ENCODE peak calls at places on chromosome 13, in six cellular contexts. H is WTC11, R is endothelial cell of umbilical vein, V is HepG2, L is H1, D is K562. X is an unnamed sample.

GRCh38 chr13:48400820-48401219 is 12.1 kb downstream of the LPAR6 start:
- DNase-seq in L (no peak), H (no peak), D (no peak), V (no peak), R (peak), X (peak)

GRCh38 chr13:60329221-60329983 is 67.6 kb upstream of the TDRD3 start:
- DNase-seq in V (peak), R (peak), L (peak), H (peak), D (peak), X (no peak)

GRCh38 chr13:32300406-32300805 is 14.8 kb downstream of the ZAR1L start:
- DNase-seq in V (no peak), L (no peak), R (no peak), D (no peak), H (no peak), X (no peak)

GRCh38 chr13:49958321-49958720 is 22.2 kb upstream of the SPRYD7 start:
- DNase-seq in V (no peak), R (no peak), H (no peak), L (no peak), D (no peak), X (no peak)

GRCh38 chr13:112768795-112769411 is 79.1 kb downstream of the ATP11A start:
- DNase-seq in R (no peak), H (no peak), D (no peak), L (no peak), V (no peak), X (no peak)

GRCh38 chr13:73691891-73692290 is 442.3 kb downstream of the KLF12 start:
- DNase-seq in L (no peak), R (no peak), V (no peak), H (no peak), D (no peak), X (no peak)

GRCh38 chr13:110539894-110540293 is 21.6 kb downstream of the RAB20 start:
- DNase-seq in L (no peak), H (no peak), D (no peak), V (no peak), R (no peak), X (no peak)

GRCh38 chr13:113203507-113204377 is 4.7 kb downstream of the PCID2 start:
- DNase-seq in D (no peak), L (no peak), R (no peak), H (no peak), V (no peak), X (no peak)

GRCh38 chr13:36848228-36848982 is 29.4 kb downstream of the RFXAP start:
- DNase-seq in R (peak), D (no peak), V (no peak), H (peak), L (peak), X (peak)

GRCh38 chr13:60604058-60604457 is 207.0 kb downstream of the TDRD3 start:
- DNase-seq in D (no peak), R (no peak), L (no peak), H (no peak), V (no peak), X (no peak)

GRCh38 chr13:44920013-44920412 is 69.3 kb downstream of the NUFIP1 start:
- DNase-seq in L (no peak), R (no peak), V (no peak), H (no peak), D (no peak), X (no peak)

GRCh38 chr13:19864018-19864338 is 529 bp upstream of the ZMYM5 start:
- DNase-seq in H (peak), L (no peak), R (peak), D (peak), V (no peak), X (peak)

GRCh38 chr13:32229443-32229842 is 85.7 kb downstream of the ZAR1L start:
- DNase-seq in R (no peak), H (no peak), L (no peak), D (no peak), V (no peak), X (no peak)

GRCh38 chr13:51523082-51523518 is 61.2 kb upstream of the WDFY2 start:
- DNase-seq in R (no peak), L (no peak), V (peak), D (no peak), H (no peak), X (no peak)

GRCh38 chr13:21663197-21663596 is 7.7 kb upstream of the FGF9 start:
- DNase-seq in V (peak), R (no peak), D (no peak), L (no peak), H (no peak), X (no peak)

GRCh38 chr13:73133536-73133935 is 74.7 kb downstream of the KLF5 start:
- DNase-seq in D (no peak), H (no peak), R (no peak), V (no peak), L (no peak), X (peak)

GRCh38 chr13:52371736-52372247 is 34.2 kb downstream of the THSD1 start:
- DNase-seq in R (peak), L (no peak), D (no peak), H (no peak), V (peak), X (no peak)

GRCh38 chr13:50893211-50893852 is 16.3 kb upstream of the RNASEH2B start:
- DNase-seq in D (no peak), L (no peak), H (no peak), V (no peak), R (no peak), X (no peak)

GRCh38 chr13:112875627-112876026 is 93.4 kb upstream of the MCF2L start:
- DNase-seq in H (no peak), R (no peak), D (no peak), L (no peak), V (no peak), X (no peak)

GRCh38 chr13:51262501-51263211 is 40.5 kb downstream of the FAM124A start:
- DNase-seq in D (no peak), V (peak), H (no peak), R (no peak), L (no peak), X (no peak)

GRCh38 chr13:21541980-21542379 is 62.0 kb downstream of the MICU2 start:
- DNase-seq in H (no peak), L (no peak), D (no peak), V (no peak), R (no peak), X (no peak)

GRCh38 chr13:27636624-27637288 is 15.1 kb downstream of the POLR1D start:
- DNase-seq in L (no peak), R (peak), V (no peak), H (no peak), D (no peak), X (no peak)

GRCh38 chr13:23674795-23675640 is 104.8 kb downstream of the TNFRSF19 start:
- DNase-seq in V (peak), H (no peak), L (no peak), D (no peak), R (no peak), X (peak)

GRCh38 chr13:100789481-100789880 is 114.9 kb upstream of the TMTC4 start:
- DNase-seq in R (peak), D (no peak), L (no peak), H (no peak), V (peak), X (no peak)

GRCh38 chr13:68190826-68191225 is 960.7 kb upstream of the PCDH9 start:
- DNase-seq in D (no peak), L (no peak), V (peak), H (no peak), R (no peak), X (peak)

GRCh38 chr13:23654111-23655110 is 84.2 kb downstream of the TNFRSF19 start:
- DNase-seq in R (no peak), D (no peak), H (no peak), L (no peak), V (peak), X (no peak)

GRCh38 chr13:91381371-91381770 is 17.1 kb upstream of the GPC5 start:
- DNase-seq in H (no peak), V (no peak), R (peak), D (no peak), L (no peak), X (peak)

GRCh38 chr13:63607153-63607552 is 2191.5 kb upstream of the PCDH20 start:
- DNase-seq in H (no peak), R (no peak), V (no peak), L (no peak), D (no peak), X (no peak)

GRCh38 chr13:35782793-35783192 is 306.3 kb upstream of the MAB21L1 start:
- DNase-seq in H (no peak), L (no peak), R (no peak), D (no peak), V (no peak), X (no peak)

GRCh38 chr13:71610876-71611275 is 256.1 kb downstream of the DACH1 start:
- DNase-seq in R (no peak), V (no peak), H (no peak), D (no peak), L (no peak), X (no peak)

GRCh38 chr13:31846984-31847752 is 107.8 kb downstream of the RXFP2 start:
- DNase-seq in H (no peak), L (no peak), V (no peak), R (no peak), D (peak), X (no peak)

GRCh38 chr13:43805681-43806128 is 18.9 kb upstream of the ENOX1 start:
- DNase-seq in L (no peak), R (no peak), D (no peak), V (no peak), H (no peak), X (peak)

GRCh38 chr13:48944221-48944620 is 31.5 kb upstream of the FNDC3A start:
- DNase-seq in L (no peak), V (no peak), H (no peak), D (no peak), R (no peak), X (no peak)

GRCh38 chr13:26821766-26822165 is 61.2 kb upstream of the GPR12 start:
- DNase-seq in R (no peak), L (no peak), V (no peak), D (no peak), H (no peak), X (no peak)

GRCh38 chr13:50685491-50685890 is 158.0 kb downstream of the DLEU7 start:
- DNase-seq in R (peak), V (no peak), H (no peak), D (no peak), L (no peak), X (no peak)

GRCh38 chr13:41196620-41197019 is 2.3 kb upstream of the KBTBD7 start:
- DNase-seq in L (no peak), V (peak), R (no peak), D (no peak), H (no peak), X (no peak)

GRCh38 chr13:43783820-43784219 is 3.0 kb downstream of the ENOX1 start:
- DNase-seq in R (peak), L (no peak), V (no peak), H (no peak), D (no peak), X (peak)

GRCh38 chr13:106683918-106684317 is 116.0 kb upstream of the ARGLU1 start:
- DNase-seq in H (no peak), L (peak), R (no peak), D (no peak), V (no peak), X (no peak)

GRCh38 chr13:106680796-106681482 is 113.0 kb upstream of the ARGLU1 start:
- DNase-seq in V (no peak), R (peak), D (no peak), H (peak), L (no peak), X (no peak)

GRCh38 chr13:106683179-106683578 is 115.2 kb upstream of the ARGLU1 start:
- DNase-seq in D (no peak), R (no peak), H (no peak), V (peak), L (no peak), X (no peak)

GRCh38 chr13:106688940-106689339 is 121.0 kb upstream of the ARGLU1 start:
- DNase-seq in V (no peak), L (no peak), H (no peak), D (no peak), R (no peak), X (no peak)

GRCh38 chr13:106685142-106685541 is 117.2 kb upstream of the ARGLU1 start:
- DNase-seq in H (no peak), L (no peak), V (no peak), R (no peak), D (no peak), X (no peak)
- TF ChIP-seq JUN in H (no peak), L (no peak), V (no peak), R (no peak), D (no peak), X (no peak)

GRCh38 chr13:65631078-65631477 is 1599.1 kb downstream of the PCDH9 start:
- DNase-seq in R (no peak), L (no peak), V (no peak), D (no peak), H (no peak), X (no peak)
- TF ChIP-seq JUN in R (no peak), L (no peak), V (no peak), D (no peak), H (no peak), X (no peak)

DNA sequence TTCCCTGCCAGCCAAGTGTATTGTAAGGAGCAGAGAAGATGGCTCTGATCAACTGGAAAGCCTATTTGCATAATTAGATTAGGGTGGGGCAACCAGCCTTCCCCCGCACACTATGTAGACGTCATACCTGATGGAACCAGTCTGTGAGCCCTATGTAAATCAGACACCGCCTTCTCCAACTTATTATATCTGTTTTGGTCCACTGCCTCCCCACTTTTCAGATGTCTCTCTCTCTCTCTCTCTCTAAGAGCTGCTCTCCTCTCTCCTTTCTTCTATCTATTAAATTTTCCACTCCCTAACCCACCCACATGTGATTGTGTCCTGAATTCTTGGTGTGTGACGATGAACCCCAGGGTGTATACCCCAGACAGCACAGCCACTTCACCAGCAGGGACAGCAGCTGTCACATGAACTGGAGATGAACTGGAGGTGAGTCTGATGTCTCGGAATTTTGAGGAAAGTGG is 514.4 kb downstream of the IRS2 start:
- DNase-seq in L (no peak), H (no peak), R (no peak), D (no peak), V (no peak), X (peak)
- TF ChIP-seq JUN in L (no peak), H (no peak), R (no peak), D (no peak), V (no peak), X (no peak)

GRCh38 chr13:46666727-46667456 is 113.9 kb downstream of the LRCH1 start:
- DNase-seq in R (no peak), D (no peak), L (peak), H (peak), V (no peak), X (no peak)

GRCh38 chr13:46668906-46669525 is 116.0 kb downstream of the LRCH1 start:
- DNase-seq in L (no peak), V (no peak), H (no peak), D (no peak), R (peak), X (no peak)

GRCh38 chr13:46667687-46668281 is 114.8 kb downstream of the LRCH1 start:
- DNase-seq in L (no peak), R (no peak), V (no peak), D (no peak), H (no peak), X (no peak)

GRCh38 chr13:46665630-46666482 is 112.9 kb downstream of the LRCH1 start:
- DNase-seq in L (no peak), V (peak), R (peak), H (no peak), D (no peak), X (peak)

DNA sequence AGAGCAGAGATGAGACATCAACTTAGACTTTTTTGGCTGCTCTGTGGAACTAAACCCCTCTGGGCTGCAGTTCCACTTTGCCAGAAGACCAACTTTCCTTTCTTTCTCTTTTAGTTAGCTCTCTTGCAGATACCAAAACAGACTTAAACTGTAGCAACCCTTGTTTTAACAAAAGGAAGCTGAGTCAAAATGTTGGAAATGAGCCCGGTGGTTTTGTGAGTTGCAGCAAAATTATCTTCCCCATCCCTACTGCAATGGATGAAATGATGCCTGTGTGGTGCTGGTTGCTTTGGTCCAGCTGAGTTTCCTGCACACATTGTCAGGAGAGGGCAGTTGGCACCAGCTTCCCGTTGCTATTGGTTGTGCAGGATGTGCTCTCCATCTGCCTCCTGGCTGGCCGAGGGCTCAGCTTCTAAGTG is 115.3 kb downstream of the LRCH1 start:
- DNase-seq in V (no peak), L (no peak), R (peak), D (no peak), H (no peak), X (no peak)
- TF ChIP-seq JUN in V (no peak), L (no peak), R (peak), D (no peak), H (no peak), X (no peak)

DNA sequence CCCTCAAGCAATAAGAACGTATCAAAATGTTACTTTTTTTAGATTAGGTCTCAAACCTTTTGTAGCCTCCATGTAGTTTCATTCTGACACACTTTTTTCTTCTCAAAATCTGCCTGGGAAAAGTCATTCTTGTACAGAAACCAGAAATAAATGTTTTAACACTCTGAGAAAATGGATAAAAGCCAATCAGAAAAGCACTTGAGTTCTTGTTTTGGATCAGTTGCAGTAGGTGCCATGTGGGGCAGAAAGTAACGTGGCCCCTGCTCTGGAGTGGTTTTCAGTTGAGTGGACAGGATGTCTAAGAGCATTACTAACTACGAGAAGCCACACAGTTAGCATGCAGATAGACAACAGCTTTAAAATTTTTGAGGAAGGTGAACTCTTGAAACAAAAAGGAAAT is 19.1 kb downstream of the GPR183 start:
- DNase-seq in V (no peak), R (no peak), L (no peak), H (no peak), D (no peak), X (no peak)
- TF ChIP-seq JUN in V (no peak), R (no peak), L (no peak), H (no peak), D (no peak), X (no peak)

X was measured in A549.